ENCODE peak calls at places on chromosome 13, in nine cellular contexts. W is PC-3, U is GM23338, Q is HCT116, A is PC-9, V is mammary epithelial cell, S is K562, I is fibroblast of lung, M is neural progenitor cell. H is an unnamed sample.

GRCh38 chr13:97627566-97627965 is 193.6 kb downstream of the RAP2A start:
- DNase-seq in W (peak; percentile 61), U (peak; percentile 42), Q (no peak), A (peak; percentile 66), V (peak; percentile 53), S (peak; percentile 11), I (peak; percentile 87), M (peak; percentile 20), H (peak; percentile 63)

GRCh38 chr13:114124921-114125320 is 7.5 kb downstream of the RASA3 start:
- DNase-seq in W (peak; percentile 55), U (no peak), Q (no peak), A (no peak), V (peak; percentile 79), S (no peak), I (peak; percentile 88), M (no peak), H (no peak)

GRCh38 chr13:36612242-36612641 is 61.6 kb upstream of the SERTM1 start:
- DNase-seq in W (no peak), U (peak; percentile 57), Q (no peak), A (no peak), V (no peak), S (no peak), I (no peak), M (no peak), H (no peak)

GRCh38 chr13:94412870-94413269 is 66.6 kb downstream of the DCT start:
- DNase-seq in W (no peak), U (no peak), Q (no peak), A (no peak), V (no peak), S (no peak), I (peak; percentile 25), M (no peak), H (no peak)

GRCh38 chr13:34657716-34658115 is 284.4 kb upstream of the NBEA start:
- DNase-seq in W (peak; percentile 87), U (no peak), Q (no peak), A (no peak), V (peak; percentile 75), S (no peak), I (peak; percentile 89), M (no peak), H (no peak)

GRCh38 chr13:36912369-36912768 is 7.7 kb downstream of the SMAD9 start:
- DNase-seq in W (no peak), U (no peak), Q (no peak), A (no peak), V (no peak), S (no peak), I (no peak), M (no peak), H (no peak)

GRCh38 chr13:39672378-39673132 is 17.1 kb downstream of the COG6 start:
- DNase-seq in W (no peak), U (no peak), Q (no peak), A (no peak), V (no peak), S (no peak), I (no peak), M (no peak), H (no peak)

GRCh38 chr13:85729296-85729695 is 69.9 kb downstream of the SLITRK6 start:
- DNase-seq in W (peak; percentile 48), U (no peak), Q (no peak), A (no peak), V (peak; percentile 62), S (no peak), I (peak; percentile 64), M (no peak), H (no peak)

GRCh38 chr13:98503175-98504028 is 73.5 kb downstream of the STK24 start:
- DNase-seq in W (no peak), U (no peak), Q (no peak), A (no peak), V (no peak), S (peak; percentile 40), I (peak; percentile 28), M (no peak), H (no peak)

GRCh38 chr13:50691682-50692263 is 151.7 kb downstream of the DLEU7 start:
- DNase-seq in W (peak; percentile 60), U (no peak), Q (no peak), A (no peak), V (no peak), S (peak; percentile 18), I (peak; percentile 62), M (no peak), H (no peak)

GRCh38 chr13:97191615-97192014 is 30.5 kb upstream of the MBNL2 start:
- DNase-seq in W (no peak), U (no peak), Q (no peak), A (no peak), V (no peak), S (no peak), I (no peak), M (no peak), H (no peak)

GRCh38 chr13:104779311-104779710 is 1713.1 kb upstream of the SLC10A2 start:
- DNase-seq in W (peak; percentile 36), U (peak; percentile 35), Q (no peak), A (no peak), V (no peak), S (no peak), I (peak; percentile 58), M (peak; percentile 21), H (no peak)

GRCh38 chr13:98490195-98490771 is 86.6 kb downstream of the STK24 start:
- DNase-seq in W (no peak), U (no peak), Q (no peak), A (no peak), V (no peak), S (no peak), I (no peak), M (no peak), H (peak; percentile 61)

GRCh38 chr13:36006347-36006746 is 124.8 kb downstream of the DCLK1 start:
- DNase-seq in W (peak; percentile 45), U (no peak), Q (no peak), A (peak; percentile 9), V (no peak), S (no peak), I (no peak), M (no peak), H (no peak)

GRCh38 chr13:73335226-73335625 is 276.4 kb downstream of the KLF5 start:
- DNase-seq in W (peak; percentile 90), U (no peak), Q (peak; percentile 59), A (no peak), V (peak; percentile 95), S (no peak), I (peak; percentile 82), M (no peak), H (no peak)

GRCh38 chr13:67048084-67048792 is 181.9 kb downstream of the PCDH9 start:
- DNase-seq in W (no peak), U (no peak), Q (no peak), A (no peak), V (peak; percentile 9), S (peak; percentile 40), I (peak; percentile 95), M (peak; percentile 4), H (peak; percentile 15)

GRCh38 chr13:37595162-37595561 is 3.4 kb downstream of the POSTN start:
- DNase-seq in W (no peak), U (peak; percentile 14), Q (no peak), A (no peak), V (peak; percentile 45), S (no peak), I (peak; percentile 73), M (no peak), H (no peak)

GRCh38 chr13:76289558-76289957 is 596.6 kb downstream of the KCTD12 start:
- DNase-seq in W (no peak), U (no peak), Q (no peak), A (no peak), V (no peak), S (no peak), I (no peak), M (no peak), H (no peak)

GRCh38 chr13:107866666-107867623 is 348.4 kb downstream of the LIG4 start:
- DNase-seq in W (peak; percentile 46), U (peak; percentile 64), Q (no peak), A (no peak), V (peak; percentile 14), S (peak; percentile 90), I (peak; percentile 61), M (peak; percentile 71), H (peak; percentile 61)
- TF ChIP-seq EZH2 in W (no peak), U (no peak), Q (no peak), A (no peak), V (peak; percentile 83), S (no peak), I (no peak), M (peak; percentile 1), H (no peak)

GRCh38 chr13:102039264-102039663 is 362.6 kb downstream of the FGF14 start:
- DNase-seq in W (no peak), U (no peak), Q (no peak), A (no peak), V (no peak), S (no peak), I (no peak), M (no peak), H (no peak)
- TF ChIP-seq EZH2 in W (no peak), U (no peak), Q (no peak), A (no peak), V (no peak), S (no peak), I (no peak), M (no peak), H (no peak)

GRCh38 chr13:43984292-43984691 is 104.6 kb downstream of the LACC1 start:
- DNase-seq in W (no peak), U (no peak), Q (no peak), A (no peak), V (no peak), S (no peak), I (no peak), M (no peak), H (no peak)
- TF ChIP-seq EZH2 in W (no peak), U (no peak), Q (no peak), A (no peak), V (no peak), S (no peak), I (no peak), M (no peak), H (no peak)

GRCh38 chr13:112069063-112069726 is 2.2 kb downstream of the SOX1 start:
- DNase-seq in W (no peak), U (no peak), Q (no peak), A (no peak), V (no peak), S (no peak), I (no peak), M (peak; percentile 62), H (no peak)
- TF ChIP-seq EZH2 in W (no peak), U (peak; percentile 98), Q (no peak), A (no peak), V (peak; percentile 24), S (no peak), I (peak; percentile 70), M (peak; percentile 97), H (peak; percentile 100)

DNA sequence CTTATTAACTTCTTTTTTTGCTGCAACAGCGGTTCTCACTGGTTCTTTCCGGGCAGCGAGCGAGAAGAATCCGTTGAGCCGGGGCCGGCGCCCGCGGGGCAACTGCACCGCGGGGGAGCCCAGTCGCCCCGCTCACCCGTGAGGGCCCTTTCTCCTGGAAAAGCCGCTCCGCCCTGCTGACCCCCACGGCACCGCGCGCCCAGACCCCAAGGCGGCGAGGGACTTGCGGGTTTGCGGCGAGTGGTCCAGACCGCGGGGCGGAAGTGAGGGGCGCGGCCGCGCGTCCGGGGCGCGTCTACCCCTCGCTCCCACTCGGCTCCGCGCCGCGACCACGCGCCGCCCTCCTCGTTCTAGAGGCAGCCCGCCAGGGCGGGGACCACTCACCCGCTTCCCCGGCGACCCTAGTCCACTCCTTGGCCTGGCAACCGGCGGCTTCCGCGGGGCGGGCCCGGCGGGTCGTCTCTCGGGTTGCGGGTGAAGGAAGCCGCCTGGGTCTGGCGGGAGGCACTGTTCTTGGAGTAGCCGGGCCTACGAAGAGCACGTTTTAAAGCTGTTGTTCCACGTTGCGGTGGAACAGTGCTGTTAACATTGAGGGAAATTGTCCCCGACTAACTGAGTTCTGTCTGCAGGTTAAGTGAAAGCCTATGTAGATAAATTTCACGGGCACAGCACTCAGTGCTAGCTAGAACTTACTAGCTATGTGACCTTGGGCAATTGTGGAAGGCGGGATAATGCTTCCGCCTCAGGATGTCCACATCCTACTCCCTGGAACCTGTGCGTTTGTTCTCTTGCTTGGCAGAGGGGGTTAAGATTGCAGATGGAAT is at the start of gene NEK3:
- DNase-seq in W (peak; percentile 48), U (peak; percentile 88), Q (peak; percentile 47), A (peak; percentile 29), V (peak; percentile 46), S (peak; percentile 65), I (peak; percentile 65), M (peak; percentile 84), H (peak; percentile 84)
- TF ChIP-seq EZH2 in W (no peak), U (no peak), Q (no peak), A (peak; percentile 75), V (no peak), S (no peak), I (no peak), M (no peak), H (no peak)

H was measured in hepatocyte.